ENCODE peak calls at places on chromosomes 4 and X, in seven cellular contexts. W, N, L, X, S, V and Q are unnamed samples.

GRCh38 chrX:103517246-103517645 is 2.0 kb downstream of the RAB40A start:
- DNase-seq in W (no peak), N (no peak), L (no peak), X (no peak), S (no peak), V (no peak), Q (no peak)

GRCh38 chrX:154799554-154800348 is 5.5 kb downstream of the MPP1 start:
- DNase-seq in W (no peak), N (no peak), L (no peak), X (no peak), S (no peak), V (no peak), Q (no peak)

GRCh38 chr4:87011340-87012034 is 76.7 kb downstream of the AFF1 start:
- DNase-seq in W (no peak), N (no peak), L (peak), X (peak), S (peak), V (no peak), Q (peak)

GRCh38 chrX:74343327-74343969 is 39.5 kb downstream of the ZCCHC13 start:
- DNase-seq in W (no peak), N (no peak), L (no peak), X (no peak), S (no peak), V (no peak), Q (no peak)

GRCh38 chr4:127810551-127810950 is 28.4 kb downstream of the HSPA4L start:
- DNase-seq in W (no peak), N (no peak), L (no peak), X (no peak), S (no peak), V (no peak), Q (no peak)

GRCh38 chr4:1830642-1831228 is 25.2 kb downstream of the LETM1 start:
- DNase-seq in W (no peak), N (no peak), L (no peak), X (no peak), S (no peak), V (no peak), Q (no peak)

GRCh38 chrX:68252664-68253063 is 180.6 kb downstream of the OPHN1 start:
- DNase-seq in W (no peak), N (no peak), L (no peak), X (no peak), S (no peak), V (no peak), Q (no peak)

GRCh38 chr4:185792384-185793146 is 19.4 kb downstream of the SORBS2 start:
- DNase-seq in W (no peak), N (no peak), L (peak), X (no peak), S (peak), V (no peak), Q (peak)

GRCh38 chr4:79526970-79527565 is 119.0 kb upstream of the GK2 start:
- DNase-seq in W (no peak), N (no peak), L (no peak), X (no peak), S (no peak), V (no peak), Q (no peak)

GRCh38 chr4:125401784-125402183 is 87.0 kb downstream of the FAT4 start:
- DNase-seq in W (no peak), N (no peak), L (no peak), X (no peak), S (no peak), V (no peak), Q (no peak)

GRCh38 chr4:6622744-6623143 is 17.7 kb upstream of the MRFAP1 start:
- DNase-seq in W (no peak), N (no peak), L (no peak), X (no peak), S (no peak), V (peak), Q (no peak)

GRCh38 chrX:147875866-147876596 is 35.7 kb upstream of the FMR1 start:
- DNase-seq in W (no peak), N (no peak), L (peak), X (no peak), S (no peak), V (no peak), Q (no peak)

GRCh38 chr4:44425614-44426208 is 22.9 kb downstream of the KCTD8 start:
- DNase-seq in W (no peak), N (no peak), L (peak), X (no peak), S (no peak), V (no peak), Q (no peak)

GRCh38 chr4:41066049-41066448 is 148.3 kb downstream of the APBB2 start:
- DNase-seq in W (no peak), N (no peak), L (no peak), X (no peak), S (no peak), V (no peak), Q (no peak)

GRCh38 chr4:2280531-2281300 is 18.8 kb upstream of the MXD4 start:
- DNase-seq in W (no peak), N (no peak), L (no peak), X (no peak), S (no peak), V (no peak), Q (no peak)

GRCh38 chrX:132676561-132677186 is 187.8 kb upstream of the MBNL3 start:
- DNase-seq in W (no peak), N (no peak), L (peak), X (no peak), S (no peak), V (no peak), Q (no peak)

GRCh38 chr4:32374201-32374600 is 1654.0 kb downstream of the PCDH7 start:
- DNase-seq in W (no peak), N (no peak), L (no peak), X (no peak), S (no peak), V (no peak), Q (no peak)

GRCh38 chr4:158796370-158797140 is 27.7 kb downstream of the FNIP2 start:
- DNase-seq in W (no peak), N (no peak), L (no peak), X (peak), S (no peak), V (no peak), Q (peak)

GRCh38 chr4:108547682-108548081 is 72.7 kb upstream of the RPL34 start:
- DNase-seq in W (no peak), N (no peak), L (no peak), X (no peak), S (no peak), V (no peak), Q (no peak)

GRCh38 chr4:143438710-143439109 is 74.8 kb upstream of the SMARCA5 start:
- DNase-seq in W (no peak), N (no peak), L (no peak), X (no peak), S (no peak), V (no peak), Q (no peak)

DNA sequence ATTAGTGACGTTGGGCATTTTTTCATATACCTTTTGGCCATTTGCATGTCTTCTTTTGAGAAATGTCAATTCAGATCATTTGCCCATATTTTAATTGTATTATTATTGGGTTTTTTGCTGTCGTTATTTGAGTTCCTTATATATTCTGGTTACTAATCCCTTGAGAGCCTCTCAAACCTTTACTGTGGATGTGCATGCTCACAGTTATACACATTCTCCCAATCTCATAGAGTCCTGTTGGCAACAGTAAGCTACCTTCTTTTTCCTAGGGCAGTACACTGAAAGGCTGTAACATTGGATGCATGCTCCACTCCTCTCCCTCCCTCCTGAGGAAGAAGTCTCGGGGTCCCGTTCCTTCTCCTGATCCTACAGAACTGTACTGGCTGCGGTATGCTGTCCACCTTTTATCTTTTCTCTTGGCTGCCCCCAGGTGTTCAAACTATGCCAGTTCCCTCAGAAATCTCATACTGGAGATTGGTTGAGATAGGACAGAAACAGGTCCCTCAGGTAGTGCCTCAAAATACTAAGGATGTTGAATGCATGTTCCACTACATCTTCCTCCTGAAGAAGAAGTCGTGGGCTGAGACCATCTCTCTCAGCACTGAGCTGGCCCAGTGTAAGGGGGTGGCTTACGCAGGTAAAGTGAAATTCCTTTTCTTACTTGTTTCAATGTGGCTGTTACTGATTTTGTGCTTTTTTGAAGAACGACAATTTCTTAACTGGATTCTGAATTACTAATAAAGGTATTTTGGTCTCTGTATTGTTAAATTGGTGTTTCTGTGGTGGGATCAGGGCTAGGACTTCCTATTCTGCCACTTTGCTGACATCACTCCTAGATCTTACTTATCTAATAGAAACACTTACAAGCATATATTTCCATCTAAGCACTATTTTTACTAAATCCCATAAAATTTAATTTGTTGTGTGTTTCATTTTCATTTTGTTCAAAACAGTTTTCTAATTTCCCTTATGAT is 145.4 kb upstream of the HUWE1 start:
- DNase-seq in W (no peak), N (no peak), L (peak), X (no peak), S (no peak), V (no peak), Q (peak)
- TF ChIP-seq CTCF in W (peak), N (no peak), L (peak), X (no peak), S (peak), V (no peak), Q (peak)

DNA sequence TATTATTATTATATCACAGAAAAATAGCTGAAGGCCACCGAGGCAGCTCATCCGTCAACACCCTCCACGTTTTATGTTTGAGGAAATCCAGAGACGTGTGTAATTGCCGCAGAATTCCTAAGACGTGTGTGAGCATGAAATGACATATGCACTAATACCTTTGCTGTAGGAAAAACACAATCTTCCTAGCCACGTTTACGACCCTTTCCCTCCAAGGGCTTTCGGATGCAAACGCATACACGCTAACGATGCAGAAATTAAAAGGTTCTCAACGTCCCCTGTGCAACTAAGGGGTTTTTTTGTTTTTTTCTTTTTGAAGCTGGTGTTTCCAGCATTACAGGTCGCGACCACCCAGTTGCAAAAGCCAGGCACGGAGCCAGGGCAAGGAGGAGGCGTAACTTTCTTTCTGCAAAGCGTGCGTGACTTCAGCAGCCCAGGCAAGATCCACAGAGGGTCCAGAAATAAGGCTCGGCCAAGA is 33.8 kb downstream of the CRLF2 start:
- DNase-seq in W (no peak), N (no peak), L (peak), X (no peak), S (no peak), V (no peak), Q (no peak)
- H3K4me3 ChIP-seq in W (no peak), N (no peak), L (no peak), X (no peak), S (no peak), V (no peak), Q (no peak)

GRCh38 chr4:115215935-115216334 is 102.5 kb upstream of the NDST4 start:
- DNase-seq in W (no peak), N (no peak), L (no peak), X (no peak), S (no peak), V (no peak), Q (no peak)

GRCh38 chr4:115222061-115222460 is 108.6 kb upstream of the NDST4 start:
- DNase-seq in W (no peak), N (no peak), L (no peak), X (no peak), S (no peak), V (no peak), Q (no peak)

GRCh38 chr4:115219315-115219840 is 106.0 kb upstream of the NDST4 start:
- DNase-seq in W (no peak), N (no peak), L (peak), X (no peak), S (no peak), V (no peak), Q (no peak)

GRCh38 chr4:115219862-115220261 is 106.4 kb upstream of the NDST4 start:
- DNase-seq in W (no peak), N (no peak), L (no peak), X (no peak), S (no peak), V (no peak), Q (peak)
- TF ChIP-seq CTCF in W (no peak), N (no peak), L (no peak), X (no peak), S (no peak), V (no peak), Q (no peak)

GRCh38 chr4:140351778-140352177 is 21.7 kb upstream of the SCOC start:
- DNase-seq in W (no peak), N (no peak), L (no peak), X (no peak), S (no peak), V (no peak), Q (no peak)

GRCh38 chr4:140344621-140345020 is 28.8 kb upstream of the SCOC start:
- DNase-seq in W (no peak), N (no peak), L (no peak), X (no peak), S (no peak), V (no peak), Q (no peak)

GRCh38 chr4:140353836-140354235 is 19.6 kb upstream of the SCOC start:
- DNase-seq in W (no peak), N (no peak), L (no peak), X (no peak), S (no peak), V (no peak), Q (peak)

GRCh38 chr4:140346136-140346535 is 27.3 kb upstream of the SCOC start:
- DNase-seq in W (no peak), N (no peak), L (no peak), X (no peak), S (no peak), V (peak), Q (no peak)

DNA sequence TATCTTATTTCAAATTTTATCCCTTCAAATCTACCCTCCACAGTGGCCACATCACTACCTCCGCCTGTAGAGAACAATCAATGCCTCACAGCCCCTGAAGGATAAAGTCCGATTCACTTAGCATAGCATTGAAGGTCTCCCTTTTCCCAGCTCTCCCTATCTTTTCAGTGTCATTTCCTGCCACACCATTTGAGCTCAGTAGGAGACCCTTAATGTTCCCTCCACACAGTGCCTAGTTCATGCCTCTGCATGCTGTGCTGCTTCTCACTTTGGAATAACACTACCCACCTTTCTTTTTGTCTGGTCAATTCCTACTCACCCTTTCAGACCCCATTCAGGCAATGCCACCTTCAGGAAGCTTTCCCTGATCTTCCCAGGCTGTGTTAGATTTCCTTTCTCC is 23.6 kb upstream of the SCOC start:
- DNase-seq in W (no peak), N (no peak), L (no peak), X (no peak), S (no peak), V (no peak), Q (no peak)
- H3K4me3 ChIP-seq in W (no peak), N (no peak), L (no peak), X (no peak), S (no peak), V (no peak), Q (no peak)

DNA sequence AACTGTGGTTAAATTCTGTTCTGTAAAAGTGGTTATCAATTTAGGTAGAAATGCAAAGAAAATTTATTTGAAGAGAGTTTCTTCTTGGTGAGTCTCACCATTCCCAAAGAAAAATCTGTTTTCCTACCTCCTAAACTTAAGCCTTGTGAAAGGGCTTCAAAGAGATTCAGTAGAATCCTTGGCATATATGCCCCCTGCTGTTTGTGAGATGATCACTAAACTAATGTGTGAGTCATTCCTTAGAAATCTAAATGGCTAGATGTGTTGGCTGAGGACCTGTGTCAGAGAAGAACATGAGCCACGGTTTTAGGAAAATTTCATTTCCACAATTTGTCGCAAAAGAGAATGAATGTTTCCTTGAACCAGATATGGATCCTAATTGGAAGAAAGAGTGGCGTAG is 260.9 kb downstream of the SLC7A11 start:
- DNase-seq in W (no peak), N (no peak), L (no peak), X (no peak), S (no peak), V (no peak), Q (peak)
- TF ChIP-seq CTCF in W (no peak), N (no peak), L (peak), X (no peak), S (peak), V (no peak), Q (peak)

GRCh38 chrX:111090458-111090857 is 5.5 kb upstream of the PAK3 start:
- DNase-seq in W (no peak), N (no peak), L (no peak), X (no peak), S (no peak), V (no peak), Q (no peak)

GRCh38 chrX:111101580-111101979 is 5.6 kb downstream of the PAK3 start:
- DNase-seq in W (no peak), N (no peak), L (no peak), X (no peak), S (no peak), V (no peak), Q (no peak)

GRCh38 chrX:111100191-111100590 is 4.2 kb downstream of the PAK3 start:
- DNase-seq in W (no peak), N (no peak), L (peak), X (no peak), S (no peak), V (no peak), Q (peak)

GRCh38 chrX:111098874-111099273 is 2.9 kb downstream of the PAK3 start:
- DNase-seq in W (no peak), N (no peak), L (peak), X (no peak), S (no peak), V (no peak), Q (peak)

DNA sequence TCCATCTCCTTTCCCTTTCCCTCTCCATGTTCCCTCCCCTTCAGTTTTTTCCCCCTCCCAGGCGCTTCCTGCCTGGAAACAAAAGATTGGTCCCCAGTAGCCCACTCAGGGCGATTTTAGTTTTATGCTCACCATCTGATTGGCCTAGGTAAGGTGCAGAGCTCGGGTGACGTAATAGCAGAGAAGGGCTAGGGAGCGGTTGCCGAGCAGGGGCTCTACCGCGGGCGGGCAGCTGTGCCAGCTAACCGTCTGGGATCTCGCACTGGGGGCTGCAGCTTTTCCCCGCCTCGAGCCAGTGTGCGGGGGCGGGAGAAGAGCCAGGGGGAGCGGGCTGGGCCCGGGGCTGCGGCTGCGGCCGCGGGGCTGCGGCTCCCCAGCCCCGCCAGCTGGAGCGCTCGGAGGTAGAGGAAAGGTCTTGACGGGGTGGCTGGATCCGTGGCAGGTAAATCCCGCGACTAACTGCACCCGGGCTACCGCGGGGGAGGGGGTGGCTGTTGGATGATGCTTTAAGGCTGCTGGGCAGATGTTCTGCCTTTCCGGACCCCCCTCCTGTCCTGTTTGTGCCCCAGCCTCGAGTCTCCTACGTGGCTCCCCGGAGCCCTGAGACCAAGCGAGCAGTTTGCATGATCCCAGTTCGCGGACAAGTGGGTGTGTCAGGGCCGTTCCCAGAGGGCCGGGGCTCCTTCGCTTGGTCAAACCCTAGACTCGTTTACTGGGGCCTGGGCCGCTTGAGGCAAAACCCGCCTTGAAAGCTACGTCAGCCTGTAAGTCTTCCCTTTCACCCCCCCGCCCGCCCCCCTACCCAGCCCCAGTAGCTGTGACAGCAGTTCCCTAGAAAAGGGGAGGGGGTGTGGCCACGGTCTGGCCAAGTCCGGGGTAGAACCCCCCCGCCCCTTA is at the start of gene PAK3:
- DNase-seq in W (no peak), N (peak), L (peak), X (peak), S (no peak), V (peak), Q (peak)
- H3K4me3 ChIP-seq in W (peak), N (peak), L (peak), X (peak), S (peak), V (peak), Q (peak)

DNA sequence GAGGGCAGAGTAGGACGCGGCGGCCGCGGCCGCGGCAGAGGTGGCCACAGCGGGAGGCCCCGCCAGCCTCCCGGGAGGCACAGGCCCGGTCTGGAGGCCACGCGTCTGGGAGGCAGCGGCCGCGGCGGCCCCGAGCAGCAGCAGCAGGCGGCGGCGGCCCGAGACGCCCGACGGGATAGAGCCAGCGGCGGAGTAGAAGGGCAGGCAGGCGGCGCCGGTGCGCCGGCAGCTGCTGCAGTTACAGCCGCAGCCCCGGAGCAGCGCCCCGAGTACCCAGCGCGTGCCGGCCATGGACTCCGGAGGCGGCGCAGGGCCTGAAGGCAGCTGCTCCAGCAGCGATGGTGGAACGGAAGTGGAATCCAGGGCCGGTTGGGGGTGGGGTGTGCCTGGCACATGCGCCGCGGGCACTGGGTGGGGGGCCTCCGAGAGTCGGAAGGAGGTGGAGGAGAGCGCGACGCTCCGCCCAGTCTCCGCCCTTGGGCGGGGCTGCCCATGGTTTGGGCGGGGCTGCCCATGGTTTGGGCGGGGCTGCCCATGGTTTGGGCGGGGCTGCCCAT is at the start of gene GRSF1:
- DNase-seq in W (peak), N (peak), L (peak), X (peak), S (peak), V (peak), Q (peak)
- TF ChIP-seq CTCF in W (peak), N (no peak), L (no peak), X (no peak), S (no peak), V (peak), Q (peak)